ENCODE peak calls at places on chromosome 21, in ten cellular contexts. G, R, D, E, L, V, Z, A, C and O are unnamed samples.

GRCh38 chr21:33261635-33262034 is 4.5 kb upstream of the IL10RB start:
- DNase-seq in G (no peak), R (peak; percentile 38), D (no peak), E (no peak), L (no peak), V (no peak), Z (no peak), A (no peak), C (no peak), O (no peak)

GRCh38 chr21:34120867-34121266 is 47.5 kb downstream of the MRPS6 start:
- DNase-seq in G (no peak), R (no peak), D (no peak), E (no peak), L (no peak), V (no peak), Z (no peak), A (no peak), C (no peak), O (no peak)

GRCh38 chr21:45556645-45557601 is 14.7 kb upstream of the SLC19A1 start:
- DNase-seq in G (no peak), R (no peak), D (no peak), E (no peak), L (no peak), V (peak; percentile 66), Z (no peak), A (no peak), C (no peak), O (no peak)

GRCh38 chr21:42198949-42199348 is 20.0 kb upstream of the ABCG1 start:
- DNase-seq in G (no peak), R (no peak), D (peak; percentile 24), E (no peak), L (no peak), V (no peak), Z (no peak), A (no peak), C (no peak), O (no peak)

GRCh38 chr21:26652891-26653290 is 79.8 kb upstream of the CYYR1 start:
- DNase-seq in G (no peak), R (no peak), D (no peak), E (no peak), L (no peak), V (no peak), Z (no peak), A (no peak), C (no peak), O (no peak)

GRCh38 chr21:17793675-17794123 is 25.5 kb downstream of the C21orf91 start:
- DNase-seq in G (no peak), R (peak; percentile 37), D (peak; percentile 2), E (no peak), L (no peak), V (no peak), Z (no peak), A (no peak), C (no peak), O (peak; percentile 60)

GRCh38 chr21:33211732-33212131 is 18.0 kb upstream of the IFNAR2 start:
- DNase-seq in G (no peak), R (no peak), D (no peak), E (no peak), L (no peak), V (no peak), Z (no peak), A (no peak), C (no peak), O (no peak)

GRCh38 chr21:33844890-33845205 is 70.8 kb downstream of the ATP5PO start:
- DNase-seq in G (no peak), R (no peak), D (no peak), E (no peak), L (no peak), V (no peak), Z (no peak), A (no peak), C (no peak), O (no peak)

GRCh38 chr21:45475797-45476570 is 66.3 kb downstream of the SLC19A1 start:
- DNase-seq in G (no peak), R (no peak), D (no peak), E (no peak), L (no peak), V (no peak), Z (no peak), A (no peak), C (no peak), O (no peak)